ENCODE peak calls at places on chromosomes 13 and 19, in four cellular contexts. One of them, this sample, is unnamed.

GRCh38 chr19:1874554-1875185 is 10.6 kb downstream of the ABHD17A start:
- DNase-seq in GM23338: no peak
- DNase-seq in stomach: no peak
- DNase-seq in breast epithelium: no peak
- DNase-seq in this sample: no peak

GRCh38 chr13:27658569-27658968 is 36.9 kb downstream of the POLR1D start:
- DNase-seq in GM23338: no peak
- DNase-seq in stomach: no peak
- DNase-seq in breast epithelium: no peak
- DNase-seq in this sample: no peak

GRCh38 chr19:1069009-1069779 is 2.2 kb downstream of the ARHGAP45 start:
- DNase-seq in GM23338: no peak
- DNase-seq in stomach: peak; percentile 74
- DNase-seq in breast epithelium: no peak
- DNase-seq in this sample: peak; percentile 78

GRCh38 chr13:84479656-84480055 is 597.4 kb upstream of the SLITRK1 start:
- DNase-seq in GM23338: no peak
- DNase-seq in stomach: no peak
- DNase-seq in breast epithelium: no peak
- DNase-seq in this sample: no peak

GRCh38 chr19:48713864-48714755 is 5.4 kb downstream of the MAMSTR start:
- DNase-seq in GM23338: peak; percentile 100
- DNase-seq in stomach: peak; percentile 99
- DNase-seq in breast epithelium: peak; percentile 99
- DNase-seq in this sample: peak; percentile 100

GRCh38 chr13:38686635-38687245 is at the start of gene FREM2:
- DNase-seq in GM23338: peak; percentile 98
- DNase-seq in stomach: peak; percentile 57
- DNase-seq in breast epithelium: no peak
- DNase-seq in this sample: no peak

GRCh38 chr13:104597554-104598240 is 1531.5 kb upstream of the SLC10A2 start:
- DNase-seq in GM23338: no peak
- DNase-seq in stomach: no peak
- DNase-seq in breast epithelium: no peak
- DNase-seq in this sample: no peak

GRCh38 chr19:44712864-44713515 is 14.0 kb downstream of the CEACAM16 start:
- DNase-seq in GM23338: peak; percentile 66
- DNase-seq in stomach: no peak
- DNase-seq in breast epithelium: no peak
- DNase-seq in this sample: no peak

GRCh38 chr13:75411924-75412537 is 69.9 kb downstream of the TBC1D4 start:
- DNase-seq in GM23338: no peak
- DNase-seq in stomach: no peak
- DNase-seq in breast epithelium: no peak
- DNase-seq in this sample: no peak

GRCh38 chr19:296476-297225 is 5.4 kb upstream of the PLPP2 start:
- DNase-seq in GM23338: no peak
- DNase-seq in stomach: peak; percentile 25
- DNase-seq in breast epithelium: no peak
- DNase-seq in this sample: no peak

GRCh38 chr13:102977471-102977870 is 88.7 kb downstream of the SLC10A2 start:
- DNase-seq in GM23338: no peak
- DNase-seq in stomach: no peak
- DNase-seq in breast epithelium: no peak
- DNase-seq in this sample: no peak

GRCh38 chr19:44576843-44577565 is 36.4 kb upstream of the IGSF23 start:
- DNase-seq in GM23338: peak; percentile 84
- DNase-seq in stomach: peak; percentile 56
- DNase-seq in breast epithelium: no peak
- DNase-seq in this sample: no peak

GRCh38 chr19:2394669-2395292 is 32.6 kb downstream of the TIMM13 start:
- DNase-seq in GM23338: no peak
- DNase-seq in stomach: no peak
- DNase-seq in breast epithelium: no peak
- DNase-seq in this sample: no peak

GRCh38 chr19:19637523-19638251 is 5.8 kb downstream of the GMIP start:
- DNase-seq in GM23338: peak; percentile 96
- DNase-seq in stomach: peak; percentile 38
- DNase-seq in breast epithelium: no peak
- DNase-seq in this sample: no peak

GRCh38 chr13:23020246-23020843 is 160.4 kb upstream of the SGCG start:
- DNase-seq in GM23338: peak; percentile 71
- DNase-seq in stomach: peak; percentile 41
- DNase-seq in breast epithelium: no peak
- DNase-seq in this sample: no peak

GRCh38 chr19:13083627-13084026 is 19.0 kb downstream of the LYL1 start:
- DNase-seq in GM23338: no peak
- DNase-seq in stomach: no peak
- DNase-seq in breast epithelium: no peak
- DNase-seq in this sample: no peak

GRCh38 chr19:50300814-50301606 is 28.2 kb downstream of the KCNC3 start:
- DNase-seq in GM23338: no peak
- DNase-seq in stomach: no peak
- DNase-seq in breast epithelium: no peak
- DNase-seq in this sample: no peak

GRCh38 chr13:34357435-34358232 is 539.7 kb downstream of the RFC3 start:
- DNase-seq in GM23338: peak; percentile 2
- DNase-seq in stomach: no peak
- DNase-seq in breast epithelium: no peak
- DNase-seq in this sample: no peak

GRCh38 chr19:2721570-2722540 is 683 bp upstream of the DIRAS1 start:
- DNase-seq in GM23338: peak; percentile 55
- DNase-seq in stomach: no peak
- DNase-seq in breast epithelium: no peak
- DNase-seq in this sample: no peak

GRCh38 chr13:97125810-97126738 is 96.1 kb upstream of the MBNL2 start:
- DNase-seq in GM23338: no peak
- DNase-seq in stomach: no peak
- DNase-seq in breast epithelium: no peak
- DNase-seq in this sample: peak; percentile 75
- TF ChIP-seq POLR2AphosphoS5 in GM23338: no peak
- TF ChIP-seq POLR2AphosphoS5 in stomach: no peak
- TF ChIP-seq POLR2AphosphoS5 in breast epithelium: peak; percentile 41
- TF ChIP-seq POLR2AphosphoS5 in this sample: no peak

DNA sequence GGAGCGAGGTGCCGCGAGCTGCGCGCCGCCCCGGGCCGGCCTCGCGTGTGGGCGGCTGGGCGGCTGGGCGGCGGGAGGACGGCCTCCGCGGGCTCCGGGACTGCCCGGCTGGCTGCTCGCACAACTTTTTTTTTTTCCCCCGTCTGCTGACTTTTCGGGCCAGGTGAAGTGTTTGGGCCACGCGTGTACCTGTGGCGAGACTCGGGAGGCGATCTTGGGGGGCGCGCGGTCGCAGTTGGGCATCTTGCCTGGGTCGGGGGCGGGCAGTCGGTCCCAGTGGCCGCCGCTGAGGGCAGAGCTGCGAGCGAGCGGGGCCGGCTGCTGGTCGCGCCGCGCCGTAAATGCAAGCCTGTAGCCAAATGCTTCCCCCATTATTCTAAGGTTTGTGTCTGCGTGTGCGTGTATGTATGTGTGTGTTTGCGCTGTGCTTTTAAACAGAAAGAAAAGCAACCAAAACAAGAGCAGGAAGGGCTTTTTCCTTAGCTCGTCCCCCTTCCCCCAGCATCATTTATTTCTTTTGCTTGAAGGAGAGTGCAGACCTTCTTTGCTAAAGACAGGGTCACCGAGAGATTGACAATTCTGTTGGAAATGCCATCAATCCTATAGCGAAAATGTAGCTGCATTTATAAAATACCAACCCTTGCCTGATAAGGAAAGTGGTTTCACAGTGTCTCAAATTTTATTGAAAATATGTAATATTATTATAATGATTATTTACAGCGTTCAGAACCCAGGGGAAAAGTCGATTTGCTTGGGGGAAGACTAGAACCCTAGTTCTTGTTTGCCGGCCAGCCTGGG is 143.3 kb upstream of the ZNF536 start:
- DNase-seq in GM23338: peak; percentile 35
- DNase-seq in stomach: no peak
- DNase-seq in breast epithelium: no peak
- DNase-seq in this sample: no peak
- TF ChIP-seq POLR2AphosphoS5 in GM23338: no peak
- TF ChIP-seq POLR2AphosphoS5 in stomach: no peak
- TF ChIP-seq POLR2AphosphoS5 in breast epithelium: no peak
- TF ChIP-seq POLR2AphosphoS5 in this sample: no peak

GRCh38 chr13:33285420-33286124 is at the start of gene STARD13:
- DNase-seq in GM23338: peak; percentile 95
- DNase-seq in stomach: peak; percentile 92
- DNase-seq in breast epithelium: peak; percentile 97
- DNase-seq in this sample: peak; percentile 96
- TF ChIP-seq POLR2AphosphoS5 in GM23338: peak; percentile 43
- TF ChIP-seq POLR2AphosphoS5 in stomach: peak; percentile 84
- TF ChIP-seq POLR2AphosphoS5 in breast epithelium: peak; percentile 79
- TF ChIP-seq POLR2AphosphoS5 in this sample: peak; percentile 28

DNA sequence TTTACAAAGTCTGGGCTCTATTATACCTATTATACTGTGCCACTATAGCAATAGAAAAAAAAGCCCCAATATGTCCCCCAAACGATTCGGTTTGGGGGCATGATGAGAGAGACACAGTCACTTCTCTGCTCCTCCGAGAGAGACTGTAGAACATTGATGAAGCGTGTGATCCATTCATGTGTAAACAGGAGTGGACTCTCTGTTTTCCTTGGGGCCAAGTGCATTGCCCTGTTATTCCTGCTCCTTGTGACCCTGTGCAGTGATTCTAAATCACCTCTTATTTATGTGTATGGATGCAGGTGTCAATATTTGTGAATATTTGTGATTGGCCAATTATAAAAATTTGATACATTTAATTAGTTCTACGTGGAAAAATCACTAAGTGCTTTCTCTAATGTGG is 17.0 kb downstream of the F10 start:
- DNase-seq in GM23338: no peak
- DNase-seq in stomach: no peak
- DNase-seq in breast epithelium: no peak
- DNase-seq in this sample: no peak
- TF ChIP-seq POLR2AphosphoS5 in GM23338: no peak
- TF ChIP-seq POLR2AphosphoS5 in stomach: no peak
- TF ChIP-seq POLR2AphosphoS5 in breast epithelium: no peak
- TF ChIP-seq POLR2AphosphoS5 in this sample: no peak

DNA sequence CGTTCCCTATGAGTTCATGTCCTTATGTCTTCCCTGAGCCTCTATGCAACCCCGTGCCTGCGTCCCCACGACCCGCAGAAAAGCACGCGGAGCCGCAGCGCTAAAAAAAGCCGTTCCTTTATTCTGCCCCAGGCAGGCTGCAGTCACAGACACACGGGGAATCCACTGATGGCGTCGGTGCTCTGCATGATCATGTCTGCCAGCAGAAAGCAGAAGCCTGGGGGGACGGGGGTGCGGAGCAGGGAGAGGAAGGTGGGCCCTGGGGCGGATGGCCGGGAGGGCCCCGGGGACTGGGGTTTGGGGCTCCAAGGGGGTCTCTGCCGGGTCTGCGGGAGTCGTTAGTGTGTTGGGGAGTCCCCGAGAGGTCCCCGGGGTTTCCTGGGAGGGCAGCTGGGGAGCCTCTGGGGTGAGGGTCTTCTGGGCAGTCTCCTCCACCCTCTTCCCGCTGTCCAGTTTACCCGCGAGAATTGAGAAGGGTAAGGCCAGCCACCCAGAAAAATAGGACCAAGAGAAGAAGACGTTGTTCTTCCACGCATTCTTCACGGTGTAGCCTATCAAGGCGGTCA is 894 bp upstream of the ETFB start:
- DNase-seq in GM23338: no peak
- DNase-seq in stomach: peak; percentile 28
- DNase-seq in breast epithelium: no peak
- DNase-seq in this sample: peak; percentile 82
- TF ChIP-seq POLR2AphosphoS5 in GM23338: no peak
- TF ChIP-seq POLR2AphosphoS5 in stomach: peak; percentile 97
- TF ChIP-seq POLR2AphosphoS5 in breast epithelium: peak; percentile 17
- TF ChIP-seq POLR2AphosphoS5 in this sample: no peak

DNA sequence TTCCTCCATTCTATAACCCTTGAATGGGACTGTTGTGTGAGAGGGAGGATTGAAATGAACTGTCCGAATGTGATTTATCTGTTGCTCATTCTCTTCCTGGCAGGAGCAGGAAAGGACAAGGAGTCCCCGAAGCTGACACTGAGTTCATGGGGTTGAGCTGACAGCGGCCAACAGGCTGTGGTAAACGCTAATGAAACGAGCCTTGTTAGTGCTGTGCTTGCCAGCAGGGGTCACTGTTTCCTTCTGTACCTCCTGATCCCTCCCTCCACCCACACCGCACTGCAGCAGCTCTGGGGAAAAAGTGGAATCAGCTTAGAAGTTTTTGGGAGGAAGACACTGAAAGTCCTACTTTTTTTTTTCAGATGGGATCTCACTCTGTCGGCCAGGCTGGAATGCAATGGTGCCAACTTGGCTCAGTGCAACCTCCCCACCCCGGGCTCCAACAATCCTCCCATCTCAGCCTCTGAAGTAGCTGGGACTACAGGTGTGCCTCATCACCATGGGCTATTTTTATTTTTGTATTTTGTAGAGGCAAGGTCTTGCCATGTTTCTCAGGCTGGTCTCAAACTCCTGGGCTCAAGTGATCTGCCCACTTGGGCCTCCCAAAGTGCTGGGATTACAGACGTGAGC is 6.7 kb upstream of the ZNF761 start:
- DNase-seq in GM23338: peak; percentile 94
- DNase-seq in stomach: peak; percentile 80
- DNase-seq in breast epithelium: peak; percentile 77
- DNase-seq in this sample: peak; percentile 86
- TF ChIP-seq POLR2AphosphoS5 in GM23338: no peak
- TF ChIP-seq POLR2AphosphoS5 in stomach: peak; percentile 25
- TF ChIP-seq POLR2AphosphoS5 in breast epithelium: no peak
- TF ChIP-seq POLR2AphosphoS5 in this sample: no peak

DNA sequence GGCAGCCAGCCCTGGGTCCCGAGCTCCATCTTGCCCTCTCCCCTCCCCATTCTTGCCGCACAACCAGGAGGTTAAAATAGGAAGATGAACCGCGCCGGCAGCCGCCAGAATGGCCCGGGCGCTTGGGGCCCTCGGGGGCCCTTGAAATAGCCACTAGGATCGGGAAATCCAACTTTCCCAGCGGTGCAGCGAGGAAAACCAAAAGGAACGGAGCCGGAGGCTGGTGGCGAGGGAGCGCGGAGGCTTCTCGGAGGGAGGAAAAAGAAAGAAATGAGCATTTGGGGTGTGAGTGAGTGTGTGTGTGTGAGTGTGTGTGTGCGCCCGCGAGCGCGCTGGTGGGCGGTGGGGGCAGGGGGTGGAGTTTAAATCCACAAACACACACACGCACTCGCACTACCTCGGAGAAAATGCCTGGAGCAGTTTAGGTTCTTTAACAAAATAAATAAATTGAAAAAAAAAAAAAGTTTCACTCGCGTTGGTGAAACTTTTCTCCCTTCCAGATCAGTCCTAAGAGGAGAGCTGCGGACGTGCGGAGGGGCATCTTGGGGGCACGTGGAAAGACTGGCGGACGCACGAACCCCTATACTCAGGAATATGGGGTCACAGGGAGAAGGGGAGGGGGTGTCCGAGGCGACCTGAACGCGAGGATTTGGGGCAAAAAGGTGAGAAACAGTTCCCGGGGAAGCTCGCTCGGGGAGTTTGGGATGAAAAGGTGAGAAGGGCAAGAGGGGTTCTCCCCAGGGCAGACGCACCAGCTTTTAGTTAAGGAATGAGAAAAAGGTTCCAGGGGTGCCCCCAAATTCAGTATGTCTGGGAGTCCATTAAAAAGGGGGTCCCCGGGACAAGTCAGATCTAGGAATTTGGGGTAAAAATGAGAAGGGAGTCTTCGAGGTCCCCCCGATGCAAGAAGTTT is 1.3 kb downstream of the RFX2 start:
- DNase-seq in GM23338: peak; percentile 64
- DNase-seq in stomach: peak; percentile 32
- DNase-seq in breast epithelium: peak; percentile 60
- DNase-seq in this sample: peak; percentile 88
- TF ChIP-seq POLR2AphosphoS5 in GM23338: no peak
- TF ChIP-seq POLR2AphosphoS5 in stomach: no peak
- TF ChIP-seq POLR2AphosphoS5 in breast epithelium: peak; percentile 80
- TF ChIP-seq POLR2AphosphoS5 in this sample: peak; percentile 29